ENCODE peak calls at places on chromosomes 6 and 20, in seven cellular contexts. X is GM23248; N is heart right ventricle; C is small intestine; R is heart left ventricle; W is CD4-positive, alpha-beta memory T cell; T is psoas muscle. K is an unnamed sample. For H3K9me3 and H3K4me1, the result is how much of the 10 kb centered on the place peaks cover.

GRCh38 chr6:43871933-43872332 is 101.9 kb downstream of the VEGFA start:
- DNase-seq in X (no peak), N (no peak), C (no peak), R (no peak), W (no peak), T (peak), K (no peak)

GRCh38 chr6:133165235-133165634 is 75.9 kb upstream of the EYA4 start:
- DNase-seq in X (no peak), N (no peak), C (no peak), R (no peak), W (no peak), T (no peak), K (no peak)

GRCh38 chr6:47424436-47424836 is 53.2 kb upstream of the CD2AP start:
- DNase-seq in X (no peak), N (no peak), C (no peak), R (no peak), W (no peak), T (no peak), K (no peak)

GRCh38 chr20:42714298-42715141 is 475.2 kb downstream of the PTPRT start:
- DNase-seq in X (no peak), N (no peak), C (peak), R (no peak), W (no peak), T (no peak), K (no peak)

GRCh38 chr6:111841822-111842221 is 31.4 kb downstream of the FYN start:
- DNase-seq in X (no peak), N (no peak), C (peak), R (no peak), W (peak), T (no peak), K (no peak)

GRCh38 chr20:47652794-47653193 is 132.5 kb downstream of the SULF2 start:
- DNase-seq in X (no peak), N (no peak), C (no peak), R (no peak), W (no peak), T (no peak), K (no peak)

GRCh38 chr6:72022830-72023229 is 136.5 kb downstream of the RIMS1 start:
- DNase-seq in X (no peak), N (no peak), C (no peak), R (no peak), W (no peak), T (no peak), K (no peak)

GRCh38 chr6:158818008-158818579 is 1.1 kb downstream of the EZR start:
- DNase-seq in X (peak), N (peak), C (peak), R (peak), W (peak), T (peak), K (no peak)

GRCh38 chr20:53738945-53739798 is 145.5 kb upstream of the ZNF217 start:
- DNase-seq in X (peak), N (no peak), C (peak), R (no peak), W (no peak), T (no peak), K (no peak)

GRCh38 chr6:72817208-72817607 is 195.3 kb downstream of the KCNQ5 start:
- DNase-seq in X (no peak), N (no peak), C (no peak), R (no peak), W (no peak), T (no peak), K (no peak)

GRCh38 chr20:38109025-38109541 is 56.0 kb downstream of the TGM2 start:
- DNase-seq in X (peak), N (peak), C (peak), R (peak), W (no peak), T (peak), K (no peak)

GRCh38 chr6:130018292-130018829 is at the start of gene L3MBTL3:
- DNase-seq in X (peak), N (peak), C (peak), R (peak), W (peak), T (peak), K (no peak)

GRCh38 chr20:63361507-63362425 is 617 bp upstream of the CHRNA4 start:
- DNase-seq in X (peak), N (peak), C (no peak), R (peak), W (no peak), T (no peak), K (no peak)

GRCh38 chr6:47603227-47603626 is 95.2 kb upstream of the ADGRF4 start:
- DNase-seq in X (no peak), N (no peak), C (no peak), R (no peak), W (no peak), T (no peak), K (no peak)

GRCh38 chr6:42834056-42834455 is 45.4 kb upstream of the RPL7L1 start:
- DNase-seq in X (no peak), N (no peak), C (no peak), R (no peak), W (no peak), T (no peak), K (no peak)

GRCh38 chr20:57398231-57398821 is 7.1 kb downstream of the RBM38 start:
- DNase-seq in X (no peak), N (peak), C (peak), R (peak), W (peak), T (peak), K (no peak)

GRCh38 chr6:29887819-29888581 is 54.3 kb upstream of the HLA-A start:
- DNase-seq in X (peak), N (peak), C (peak), R (peak), W (peak), T (peak), K (no peak)

GRCh38 chr20:61253640-61254511 is 1.8 kb downstream of the CDH4 start:
- DNase-seq in X (peak), N (no peak), C (no peak), R (no peak), W (no peak), T (no peak), K (no peak)

GRCh38 chr6:32267035-32267434 is 43.2 kb upstream of the NOTCH4 start:
- DNase-seq in X (no peak), N (no peak), C (no peak), R (no peak), W (no peak), T (no peak), K (no peak)

GRCh38 chr6:70538364-70538763 is 28.4 kb upstream of the SDHAF4 start:
- DNase-seq in X (no peak), N (no peak), C (no peak), R (no peak), W (no peak), T (no peak), K (no peak)

GRCh38 chr6:23228439-23229024 is 659.2 kb downstream of the HDGFL1 start:
- DNase-seq in X (peak), N (no peak), C (no peak), R (no peak), W (no peak), T (no peak), K (no peak)

GRCh38 chr6:148629197-148629909 is 117.5 kb upstream of the UST start:
- DNase-seq in X (peak), N (no peak), C (no peak), R (no peak), W (no peak), T (no peak), K (no peak)

GRCh38 chr20:64278319-64278681 is 22.8 kb downstream of the PCMTD2 start:
- DNase-seq in X (no peak), N (no peak), C (no peak), R (no peak), W (no peak), T (no peak), K (no peak)

GRCh38 chr6:43089467-43089866 is 13.4 kb downstream of the PTK7 start:
- DNase-seq in X (no peak), N (no peak), C (no peak), R (no peak), W (no peak), T (no peak), K (no peak)

GRCh38 chr6:145736854-145737181 is 1.5 kb upstream of the EPM2A start:
- DNase-seq in X (peak), N (no peak), C (peak), R (no peak), W (no peak), T (no peak), K (no peak)

GRCh38 chr6:125030969-125031368 is 68.7 kb downstream of the RNF217 start:
- DNase-seq in X (no peak), N (no peak), C (no peak), R (no peak), W (no peak), T (no peak), K (no peak)

GRCh38 chr6:2558098-2558770 is 192.5 kb downstream of the MYLK4 start:
- DNase-seq in X (no peak), N (no peak), C (peak), R (no peak), W (no peak), T (no peak), K (no peak)

GRCh38 chr6:139570166-139570565 is 195.7 kb upstream of the CITED2 start:
- DNase-seq in X (no peak), N (no peak), C (no peak), R (no peak), W (no peak), T (no peak), K (no peak)

GRCh38 chr6:11974089-11974488 is 38.0 kb upstream of the HIVEP1 start:
- DNase-seq in X (peak), N (no peak), C (no peak), R (no peak), W (no peak), T (no peak), K (no peak)

GRCh38 chr20:53930651-53931504 is 139.5 kb downstream of the BCAS1 start:
- DNase-seq in X (peak), N (no peak), C (no peak), R (no peak), W (no peak), T (no peak), K (no peak)

GRCh38 chr6:79969784-79970183 is 22.4 kb upstream of the ELOVL4 start:
- DNase-seq in X (no peak), N (no peak), C (no peak), R (no peak), W (no peak), T (no peak), K (no peak)
- H3K9me3 ChIP-seq in X (under half), N (under half), C (under half), R (under half), W (under half), T (under half), K (under half)

GRCh38 chr6:18601515-18602035 is 214.4 kb downstream of the RNF144B start:
- DNase-seq in X (no peak), N (no peak), C (no peak), R (no peak), W (no peak), T (no peak), K (no peak)
- H3K4me1 ChIP-seq in X (under half), N (under half), C (under half), R (under half), W (under half), T (under half), K (under half)

GRCh38 chr20:29123861-29124260 is 2133.6 kb upstream of the DEFB115 start:
- DNase-seq in X (no peak), N (no peak), C (no peak), R (no peak), W (no peak), T (no peak), K (no peak)

GRCh38 chr20:29119141-29119540 is 2138.3 kb upstream of the DEFB115 start:
- DNase-seq in X (no peak), N (no peak), C (no peak), R (no peak), W (no peak), T (peak), K (no peak)
- H3K9me3 ChIP-seq in X (under half), N (under half), C (under half), R (under half), W (under half), T (under half), K (under half)

GRCh38 chr6:36605102-36605501 is 10.9 kb downstream of the SRSF3 start:
- DNase-seq in X (no peak), N (no peak), C (no peak), R (no peak), W (no peak), T (no peak), K (no peak)
- H3K4me1 ChIP-seq in X (half or more), N (half or more), C (under half), R (half or more), W (half or more), T (half or more), K (under half)

DNA sequence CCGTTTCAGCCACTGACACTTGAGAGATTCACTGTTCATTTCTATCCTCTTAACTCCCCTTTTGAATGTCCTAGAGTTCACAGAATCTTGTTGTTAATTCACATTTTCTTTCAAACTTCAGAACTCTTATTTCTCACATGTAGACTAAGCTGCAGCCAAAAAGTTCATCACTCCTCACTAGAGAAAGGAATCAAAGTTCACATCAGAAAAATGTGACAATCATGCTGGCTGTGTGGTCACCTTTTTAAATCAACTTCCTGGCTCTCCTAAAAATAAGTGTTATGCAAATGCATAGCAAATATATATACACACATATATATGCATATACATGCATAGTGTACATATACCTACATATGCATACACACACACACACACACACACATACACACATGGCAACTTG is 123.0 kb downstream of the CBLN4 start:
- DNase-seq in X (no peak), N (no peak), C (no peak), R (no peak), W (no peak), T (no peak), K (no peak)
- H3K9me3 ChIP-seq in X (under half), N (under half), C (under half), R (under half), W (under half), T (under half), K (under half)